ENCODE peak calls at places on chromosome 14, in seven cellular contexts. X is activated T-helper 1 cell treated with anti-CD3 and anti-CD28 coated beads, Interleukin-12 subunit alpha, Interleukin-12 subunit beta, Interleukin-2, Interleukin-4 antibody, amounts not matched to agents 30 ng/mL and 10 ng/mL and 1 ng/mL, durations not matched to agents 14 hours and 24 hours and 36 hours; Y is GM03348; A is stimulated activated CD8-positive, alpha-beta memory T cell treated with anti-CD3 and anti-CD28 coated beads, Interleukin-7, amount 100 ng/mL, for 1 hour; I is CD8-positive, alpha-beta memory T cell; M is T follicular helper cell; C is NT2/D1. N is an unnamed sample.

GRCh38 chr14:49893309-49894213 is 679 bp downstream of the ARF6 start:
- DNase-seq in M (peak), X (peak), I (peak), C (no peak), Y (peak), A (peak), N (peak)

GRCh38 chr14:44029933-44030332 is 477.1 kb downstream of the FSCB start:
- DNase-seq in Y (no peak), A (no peak), I (no peak), C (no peak), X (no peak), M (no peak), N (peak)

GRCh38 chr14:95482967-95483842 is 33.2 kb downstream of the SYNE3 start:
- DNase-seq in I (no peak), M (no peak), A (no peak), X (no peak), Y (peak), C (no peak), N (peak)

GRCh38 chr14:83462759-83463158 is 1929.1 kb upstream of the SEL1L start:
- DNase-seq in M (no peak), X (no peak), A (no peak), Y (no peak), C (no peak), I (no peak), N (no peak)

GRCh38 chr14:24690492-24690891 is 56.5 kb upstream of the GZMB start:
- DNase-seq in A (no peak), Y (no peak), C (no peak), M (no peak), I (no peak), X (no peak), N (no peak)

GRCh38 chr14:35386673-35387125 is 17.9 kb downstream of the NFKBIA start:
- DNase-seq in Y (no peak), I (no peak), A (no peak), M (no peak), C (no peak), X (no peak), N (peak)

GRCh38 chr14:101761881-101762529 is 496 bp downstream of the PPP2R5C start:
- DNase-seq in C (no peak), I (peak), Y (peak), X (peak), M (peak), A (no peak), N (no peak)

GRCh38 chr14:104975481-104976197 is 2.5 kb downstream of the AHNAK2 start:
- DNase-seq in M (no peak), C (no peak), X (no peak), Y (no peak), A (no peak), I (no peak), N (no peak)

GRCh38 chr14:37230551-37231194 is 32.9 kb downstream of the MIPOL1 start:
- DNase-seq in M (no peak), C (no peak), I (no peak), A (no peak), X (no peak), Y (peak), N (peak)

GRCh38 chr14:22623047-22623446 is 21.1 kb downstream of the OR6J1 start:
- DNase-seq in A (no peak), C (no peak), M (no peak), I (no peak), Y (no peak), X (no peak), N (no peak)

GRCh38 chr14:64266206-64266605 is 28.0 kb downstream of the ESR2 start:
- DNase-seq in M (no peak), A (no peak), C (no peak), Y (peak), I (no peak), X (no peak), N (peak)

GRCh38 chr14:22657861-22658260 is 13.7 kb upstream of the OR6J1 start:
- DNase-seq in C (no peak), M (no peak), I (no peak), X (no peak), A (no peak), Y (peak), N (peak)

GRCh38 chr14:95408731-95409471 is 89.2 kb upstream of the CLMN start:
- DNase-seq in Y (no peak), C (no peak), X (no peak), A (no peak), I (no peak), M (no peak), N (no peak)

GRCh38 chr14:61369097-61369496 is 47.7 kb downstream of the PRKCH start:
- DNase-seq in M (no peak), C (no peak), Y (no peak), I (no peak), X (no peak), A (no peak), N (no peak)

GRCh38 chr14:99389171-99389826 is 91.4 kb downstream of the SETD3 start:
- DNase-seq in C (no peak), X (no peak), Y (peak), M (no peak), A (no peak), I (no peak), N (no peak)

GRCh38 chr14:71089974-71090373 is 182.7 kb downstream of the PCNX1 start:
- DNase-seq in M (no peak), C (no peak), Y (peak), I (no peak), X (no peak), A (no peak), N (peak)

GRCh38 chr14:103819503-103820307 is 27.7 kb downstream of the PPP1R13B start:
- DNase-seq in X (no peak), M (no peak), A (no peak), C (peak), Y (peak), I (no peak), N (peak)

GRCh38 chr14:22097606-22098292 is 424.1 kb upstream of the OR4E1 start:
- DNase-seq in C (no peak), X (no peak), M (no peak), Y (no peak), I (no peak), A (no peak), N (no peak)

GRCh38 chr14:20986811-20987210 is 3.0 kb upstream of the METTL17 start:
- DNase-seq in M (no peak), X (no peak), C (no peak), I (no peak), A (no peak), Y (peak), N (peak)

GRCh38 chr14:94591073-94591472 is 9.8 kb downstream of the SERPINA5 start:
- DNase-seq in X (no peak), M (no peak), Y (no peak), I (no peak), A (no peak), C (no peak), N (no peak)